ENCODE peak calls at places on chromosomes 2 and 18, in nine cellular contexts. I, H, T, F, Y, N, K, Z and G are unnamed samples.

GRCh38 chr2:8806885-8807701 is 30.3 kb downstream of the KIDINS220 start:
- DNase-seq in I (no peak), H (no peak), T (no peak), F (no peak), Y (no peak), N (no peak), K (no peak), Z (no peak), G (no peak)

GRCh38 chr2:74560591-74560990 is 6.1 kb downstream of the DOK1 start:
- DNase-seq in I (no peak), H (no peak), T (no peak), F (no peak), Y (no peak), N (peak; percentile 28), K (no peak), Z (no peak), G (no peak)

GRCh38 chr18:41378628-41379027 is 576.4 kb upstream of the PIK3C3 start:
- DNase-seq in I (no peak), H (no peak), T (no peak), F (peak; percentile 68), Y (no peak), N (no peak), K (no peak), Z (no peak), G (no peak)

GRCh38 chr2:154263206-154263605 is 391.5 kb downstream of the GALNT13 start:
- DNase-seq in I (no peak), H (no peak), T (no peak), F (no peak), Y (no peak), N (no peak), K (no peak), Z (no peak), G (no peak)

GRCh38 chr2:150060341-150060740 is 427.1 kb downstream of the RND3 start:
- DNase-seq in I (no peak), H (no peak), T (no peak), F (no peak), Y (no peak), N (no peak), K (no peak), Z (no peak), G (no peak)

GRCh38 chr18:41144444-41144843 is 810.6 kb upstream of the PIK3C3 start:
- DNase-seq in I (no peak), H (no peak), T (no peak), F (peak; percentile 59), Y (no peak), N (no peak), K (no peak), Z (no peak), G (no peak)

GRCh38 chr2:178157574-178157973 is 36.7 kb upstream of the OSBPL6 start:
- DNase-seq in I (no peak), H (no peak), T (no peak), F (no peak), Y (no peak), N (no peak), K (no peak), Z (no peak), G (no peak)

GRCh38 chr2:114550895-114551793 is 108.7 kb downstream of the DPP10 start:
- DNase-seq in I (peak; percentile 18), H (peak; percentile 42), T (peak; percentile 59), F (peak; percentile 19), Y (peak; percentile 63), N (peak; percentile 28), K (peak; percentile 7), Z (no peak), G (no peak)

GRCh38 chr2:150303281-150303680 is 184.2 kb downstream of the RND3 start:
- DNase-seq in I (no peak), H (no peak), T (no peak), F (no peak), Y (no peak), N (no peak), K (no peak), Z (no peak), G (no peak)

GRCh38 chr18:2905802-2906521 is 59.2 kb downstream of the EMILIN2 start:
- DNase-seq in I (peak; percentile 78), H (peak; percentile 43), T (peak; percentile 30), F (no peak), Y (peak; percentile 81), N (no peak), K (no peak), Z (peak; percentile 28), G (no peak)

DNA sequence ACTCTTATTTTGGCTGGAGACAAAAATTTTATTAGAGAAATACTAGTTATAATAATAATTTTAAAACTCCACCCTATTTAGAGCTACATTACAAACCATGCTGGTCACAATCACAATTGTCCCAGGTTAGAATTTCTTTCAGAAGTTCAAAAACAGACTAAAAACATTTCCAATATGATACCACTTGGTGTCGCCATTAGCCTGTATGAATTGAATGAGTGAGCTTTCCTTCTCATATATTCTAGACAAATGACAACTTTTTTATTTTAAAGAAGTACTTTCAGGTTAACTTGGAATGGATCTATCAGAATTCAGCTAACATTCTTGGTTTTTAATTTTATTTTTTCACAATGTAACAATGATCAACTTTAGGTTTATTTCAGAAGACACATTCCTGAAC is 48.0 kb downstream of the SERPINB8 start:
- DNase-seq in I (no peak), H (no peak), T (no peak), F (peak; percentile 27), Y (no peak), N (no peak), K (no peak), Z (no peak), G (no peak)
- TF ChIP-seq CTCF in I (no peak), H (peak; percentile 79), T (peak; percentile 64), F (peak; percentile 44), Y (peak; percentile 16), N (peak; percentile 74), K (peak; percentile 42), Z (no peak), G (peak; percentile 67)

GRCh38 chr2:20625920-20626697 is 24.8 kb downstream of the HS1BP3 start:
- DNase-seq in I (no peak), H (no peak), T (no peak), F (peak; percentile 66), Y (peak; percentile 83), N (no peak), K (no peak), Z (no peak), G (no peak)
- TF ChIP-seq CTCF in I (no peak), H (no peak), T (no peak), F (peak; percentile 6), Y (no peak), N (no peak), K (no peak), Z (no peak), G (no peak)

DNA sequence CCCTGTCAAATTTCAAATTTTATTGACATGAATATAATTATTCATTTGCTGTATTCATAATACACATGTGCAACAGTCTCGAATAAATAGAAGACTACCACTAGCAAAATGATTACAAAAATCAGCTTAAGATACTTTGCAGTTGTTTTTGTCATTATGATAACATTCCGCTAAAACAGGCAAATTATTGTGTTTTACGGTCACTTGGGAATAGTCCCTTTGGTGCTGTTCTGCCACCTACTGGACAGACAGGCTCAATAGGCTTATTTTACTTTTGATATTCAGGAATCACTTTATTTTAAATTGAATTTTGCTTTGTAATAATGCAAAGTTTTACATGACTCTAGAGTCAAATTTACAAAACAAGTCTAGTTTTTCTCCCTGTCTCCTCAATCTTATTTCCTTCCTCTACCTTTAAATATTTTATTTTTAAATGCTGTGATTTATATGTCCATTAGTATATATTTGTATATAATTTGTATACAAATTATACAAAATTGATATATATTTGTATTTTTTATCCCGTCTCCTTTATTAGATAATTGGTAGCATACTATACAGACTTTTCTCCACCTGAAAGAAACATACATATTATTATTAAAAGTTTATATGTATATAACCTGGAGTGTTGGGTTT is 456.3 kb downstream of the DLGAP1 start:
- DNase-seq in I (no peak), H (peak; percentile 31), T (peak; percentile 13), F (peak; percentile 68), Y (no peak), N (no peak), K (peak; percentile 23), Z (no peak), G (no peak)
- TF ChIP-seq CTCF in I (peak; percentile 46), H (peak; percentile 84), T (peak; percentile 68), F (peak; percentile 81), Y (peak; percentile 71), N (peak; percentile 81), K (peak; percentile 79), Z (peak; percentile 60), G (peak; percentile 71)

GRCh38 chr2:223779877-223780276 is 57.5 kb downstream of the AP1S3 start:
- DNase-seq in I (no peak), H (peak; percentile 14), T (no peak), F (peak; percentile 32), Y (no peak), N (peak; percentile 58), K (no peak), Z (peak; percentile 2), G (no peak)
- TF ChIP-seq CTCF in I (no peak), H (peak; percentile 51), T (no peak), F (peak; percentile 34), Y (no peak), N (peak; percentile 84), K (peak; percentile 37), Z (no peak), G (peak; percentile 42)

DNA sequence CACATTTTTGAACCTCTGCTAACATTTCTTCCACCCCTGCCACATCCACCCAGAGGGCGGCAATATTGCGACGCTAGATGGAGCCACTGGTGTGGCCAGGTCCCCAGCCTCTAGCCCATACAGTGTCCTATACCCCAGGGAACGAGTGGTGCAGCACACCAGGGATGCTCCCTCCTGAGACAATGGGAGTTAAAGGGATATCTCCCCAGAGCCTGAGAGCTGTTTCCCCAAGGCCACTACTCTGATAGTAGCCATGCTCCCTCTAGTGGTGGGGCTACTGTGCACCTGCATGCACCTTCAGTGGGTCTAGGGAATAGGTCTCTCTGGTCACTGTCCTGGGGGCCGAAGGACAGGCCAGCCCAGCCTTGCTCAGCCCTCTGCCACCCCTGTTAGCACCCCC is 336.4 kb upstream of the FSHR start:
- DNase-seq in I (no peak), H (no peak), T (peak; percentile 23), F (no peak), Y (no peak), N (peak; percentile 20), K (no peak), Z (no peak), G (no peak)
- TF ChIP-seq CTCF in I (no peak), H (peak; percentile 64), T (peak; percentile 34), F (no peak), Y (no peak), N (peak; percentile 83), K (peak; percentile 8), Z (no peak), G (peak; percentile 46)

DNA sequence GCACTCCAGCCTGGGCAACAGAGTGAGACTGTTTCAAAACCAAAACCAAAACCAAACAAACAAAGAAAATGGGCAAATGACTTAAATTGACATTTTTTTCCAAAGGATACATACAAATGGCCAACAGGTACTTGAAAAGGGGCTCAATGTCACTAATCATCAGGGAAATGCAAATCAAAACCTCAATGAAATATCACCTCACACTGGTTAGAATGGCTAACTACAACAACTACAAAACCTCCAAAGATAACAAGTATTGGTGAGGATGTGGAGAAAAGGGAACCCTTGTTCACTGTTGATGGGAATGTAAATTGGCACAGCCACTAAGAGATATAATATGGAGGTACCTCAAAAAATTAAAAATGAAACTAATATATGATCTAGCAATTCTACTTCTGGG is 213.2 kb upstream of the HS6ST1 start:
- DNase-seq in I (no peak), H (no peak), T (no peak), F (no peak), Y (no peak), N (no peak), K (no peak), Z (no peak), G (no peak)
- TF ChIP-seq CTCF in I (no peak), H (peak; percentile 47), T (no peak), F (peak; percentile 17), Y (peak; percentile 22), N (peak; percentile 52), K (no peak), Z (no peak), G (peak; percentile 11)